ENCODE peak calls at places on chromosome 7, in nine cellular contexts. B, L, R, J, K, P, I, E and A are unnamed samples.

GRCh38 chr7:85748861-85749260 is 562.0 kb upstream of the SEMA3D start:
- DNase-seq in B (no peak), L (no peak), R (no peak), J (no peak), K (no peak), P (no peak), I (no peak), E (no peak), A (no peak)

GRCh38 chr7:154919324-154920222 is 83.4 kb downstream of the PAXIP1 start:
- DNase-seq in B (no peak), L (no peak), R (no peak), J (no peak), K (no peak), P (no peak), I (no peak), E (no peak), A (no peak)

GRCh38 chr7:27066148-27066547 is 29.7 kb downstream of the HOXA1 start:
- DNase-seq in B (peak), L (no peak), R (no peak), J (no peak), K (peak), P (no peak), I (no peak), E (no peak), A (no peak)

GRCh38 chr7:24902276-24902675 is 77.7 kb downstream of the OSBPL3 start:
- DNase-seq in B (no peak), L (no peak), R (no peak), J (no peak), K (peak), P (no peak), I (no peak), E (no peak), A (no peak)

GRCh38 chr7:129925416-129926002 is 27.3 kb downstream of the UBE2H start:
- DNase-seq in B (peak), L (no peak), R (no peak), J (no peak), K (no peak), P (no peak), I (peak), E (no peak), A (no peak)

GRCh38 chr7:112192236-112193154 is 13.7 kb downstream of the DOCK4 start:
- DNase-seq in B (peak), L (no peak), R (peak), J (no peak), K (peak), P (no peak), I (no peak), E (no peak), A (no peak)

GRCh38 chr7:3112499-3113134 is 69.0 kb upstream of the CARD11 start:
- DNase-seq in B (no peak), L (no peak), R (no peak), J (no peak), K (no peak), P (no peak), I (no peak), E (no peak), A (no peak)

GRCh38 chr7:81256991-81257390 is 338.1 kb upstream of the SEMA3C start:
- DNase-seq in B (peak), L (no peak), R (no peak), J (no peak), K (peak), P (no peak), I (no peak), E (no peak), A (no peak)

GRCh38 chr7:73738220-73738611 is 386 bp downstream of the ABHD11 start:
- DNase-seq in B (peak), L (peak), R (no peak), J (peak), K (peak), P (peak), I (peak), E (no peak), A (no peak)

GRCh38 chr7:155298288-155298833 is 683 bp downstream of the INSIG1 start:
- DNase-seq in B (no peak), L (no peak), R (no peak), J (no peak), K (no peak), P (no peak), I (no peak), E (no peak), A (no peak)

GRCh38 chr7:23470290-23471089 is at the start of gene IGF2BP3:
- DNase-seq in B (peak), L (no peak), R (peak), J (no peak), K (peak), P (peak), I (no peak), E (no peak), A (no peak)